ENCODE peak calls at places on chromosomes 4 and X, in eight cellular contexts. F is T-helper 1 cell; N is foreskin fibroblast; J is HTR-8/SVneo; G is NT2/D1; S is stimulated activated CD4-positive, alpha-beta T cell treated with anti-CD3 and anti-CD28 coated beads, Interleukin-12 subunit alpha, Interleukin-12 subunit beta, amount 100 ng/mL, for 4 hours; A is iPS-NIHi11; B is stimulated activated CD8-positive, alpha-beta memory T cell treated with anti-CD3 and anti-CD28 coated beads, Interleukin-7, amount 100 ng/mL, for 1 hour. Q is an unnamed sample.

GRCh38 chr4:114879916-114880315 is 233.5 kb downstream of the NDST4 start:
- DNase-seq in F (no peak), N (no peak), J (no peak), G (no peak), S (no peak), A (no peak), B (no peak), Q (no peak)

GRCh38 chr4:2244947-2245786 is 3.2 kb upstream of the HAUS3 start:
- DNase-seq in F (no peak), N (no peak), J (no peak), G (no peak), S (no peak), A (no peak), B (no peak), Q (no peak)

GRCh38 chr4:62328526-62328925 is 1128.4 kb downstream of the ADGRL3 start:
- DNase-seq in F (no peak), N (no peak), J (no peak), G (no peak), S (no peak), A (no peak), B (no peak), Q (no peak)

GRCh38 chr4:186557486-186557885 is 2.1 kb upstream of the MTNR1A start:
- DNase-seq in F (no peak), N (peak; percentile 40), J (peak; percentile 39), G (no peak), S (no peak), A (no peak), B (no peak), Q (no peak)

GRCh38 chr4:108849611-108850406 is 87.0 kb upstream of the ETNPPL start:
- DNase-seq in F (no peak), N (peak; percentile 47), J (peak; percentile 1), G (no peak), S (no peak), A (no peak), B (no peak), Q (no peak)

GRCh38 chrX:9671998-9672397 is 93.6 kb downstream of the GPR143 start:
- DNase-seq in F (no peak), N (no peak), J (no peak), G (no peak), S (no peak), A (no peak), B (no peak), Q (no peak)

GRCh38 chr4:181860157-181860556 is 383.0 kb upstream of the TENM3 start:
- DNase-seq in F (no peak), N (no peak), J (no peak), G (no peak), S (no peak), A (no peak), B (no peak), Q (peak; percentile 49)

GRCh38 chr4:93359609-93360008 is 468.9 kb upstream of the ATOH1 start:
- DNase-seq in F (no peak), N (no peak), J (no peak), G (no peak), S (no peak), A (no peak), B (no peak), Q (no peak)

GRCh38 chr4:188780028-188780427 is 640.8 kb downstream of the TRIML1 start:
- DNase-seq in F (no peak), N (no peak), J (no peak), G (no peak), S (no peak), A (no peak), B (no peak), Q (no peak)

GRCh38 chr4:82833696-82834313 is 35.2 kb upstream of the SCD5 start:
- DNase-seq in F (no peak), N (peak; percentile 70), J (peak; percentile 27), G (no peak), S (no peak), A (no peak), B (no peak), Q (no peak)

GRCh38 chr4:141810702-141811365 is 174.5 kb downstream of the IL15 start:
- DNase-seq in F (no peak), N (no peak), J (no peak), G (no peak), S (no peak), A (no peak), B (no peak), Q (no peak)

GRCh38 chr4:56218230-56218895 is 168.9 kb downstream of the AASDH start:
- DNase-seq in F (no peak), N (no peak), J (no peak), G (no peak), S (no peak), A (no peak), B (no peak), Q (no peak)

GRCh38 chr4:10706236-10706635 is 21.7 kb upstream of the CLNK start:
- DNase-seq in F (no peak), N (peak; percentile 23), J (no peak), G (no peak), S (no peak), A (no peak), B (no peak), Q (no peak)